ENCODE peak calls at places on chromosomes 11 and 22, in five cellular contexts. H, M, T, D and N are unnamed samples.

GRCh38 chr11:61267437-61267841 is 26.5 kb downstream of the PGA5 start:
- ATAC-seq in T (no peak), D (no peak), H (no peak), M (no peak), N (no peak)

GRCh38 chr11:70242885-70243284 is 27.6 kb upstream of the PPFIA1 start:
- ATAC-seq in H (no peak), T (no peak), M (no peak), D (no peak), N (no peak)

GRCh38 chr22:30870451-30871345 is 97.9 kb downstream of the MORC2 start:
- ATAC-seq in M (no peak), D (no peak), H (no peak), T (no peak), N (no peak)

GRCh38 chr11:1990872-1991578 is 6.6 kb downstream of the H19 start:
- ATAC-seq in H (no peak), M (no peak), T (no peak), D (no peak), N (no peak)

GRCh38 chr11:120131941-120132644 is 5.8 kb downstream of the TRIM29 start:
- ATAC-seq in M (no peak), T (no peak), D (no peak), H (no peak), N (no peak)

GRCh38 chr11:65417702-65418430 is 4.7 kb upstream of the NEAT1 start:
- ATAC-seq in D (no peak), T (no peak), H (no peak), M (peak), N (no peak)

GRCh38 chr22:24427500-24428164 is at the start of gene ADORA2A:
- ATAC-seq in T (peak), D (no peak), H (no peak), M (peak), N (peak)

GRCh38 chr22:28801845-28802594 is 1.7 kb upstream of the XBP1 start:
- ATAC-seq in H (no peak), M (no peak), D (no peak), T (no peak), N (no peak)

GRCh38 chr11:83641511-83641910 is 355.3 kb upstream of the CCDC90B start:
- ATAC-seq in D (no peak), M (no peak), H (peak), T (no peak), N (no peak)